ENCODE peak calls at places on chromosome 19, in five cellular contexts. M is gastrocnemius medialis, V is left ventricle myocardium inferior, Z is thoracic aorta, R is GM23248. N is an unnamed sample. For H3K36me3, the result is how much of the 10 kb centered on the place peaks cover.

GRCh38 chr19:44202974-44203373 is 9.4 kb upstream of the ZNF227 start:
- DNase-seq in M (no peak), V (no peak), R (no peak), Z (no peak), N (no peak)

GRCh38 chr19:15010497-15011255 is 31.0 kb upstream of the SLC1A6 start:
- DNase-seq in Z (no peak), V (no peak), R (no peak), M (no peak), N (no peak)

GRCh38 chr19:8252922-8253589 is 43.9 kb downstream of the CERS4 start:
- DNase-seq in Z (peak), V (peak), R (peak), M (peak), N (peak)

GRCh38 chr19:55113570-55114039 is 3.8 kb downstream of the PPP1R12C start:
- DNase-seq in R (peak), Z (peak), V (peak), M (peak), N (peak)

GRCh38 chr19:18298601-18299000 is 17.2 kb upstream of the JUND start:
- DNase-seq in V (no peak), M (no peak), Z (no peak), R (peak), N (no peak)

GRCh38 chr19:37128821-37129177 is 43.7 kb downstream of the ZNF585A start:
- DNase-seq in R (no peak), V (no peak), M (no peak), Z (no peak), N (no peak)

GRCh38 chr19:34306213-34306661 is 51.9 kb downstream of the GARRE1 start:
- DNase-seq in R (no peak), V (no peak), Z (no peak), M (peak), N (no peak)

GRCh38 chr19:54415208-54415900 is at the start of gene TTYH1:
- DNase-seq in R (no peak), Z (no peak), M (no peak), V (no peak), N (no peak)

GRCh38 chr19:872266-872951 is 12.9 kb downstream of the CFD start:
- DNase-seq in M (peak), Z (no peak), V (peak), R (peak), N (no peak)

GRCh38 chr19:55087542-55087935 is 11.9 kb downstream of the EPS8L1 start:
- DNase-seq in R (peak), Z (no peak), V (no peak), M (no peak), N (no peak)

GRCh38 chr19:49057636-49058234 is at the start of gene CGB7:
- DNase-seq in M (peak), V (peak), Z (peak), R (peak), N (peak)

GRCh38 chr19:39146091-39146490 is 20.5 kb downstream of the PAK4 start:
- DNase-seq in R (no peak), M (no peak), Z (no peak), V (no peak), N (no peak)

GRCh38 chr19:10419646-10420443 is 493 bp upstream of the PDE4A start:
- DNase-seq in V (no peak), M (no peak), Z (no peak), R (peak), N (no peak)

GRCh38 chr19:5012688-5013457 is 44.0 kb downstream of the KDM4B start:
- DNase-seq in Z (no peak), R (no peak), V (no peak), M (no peak), N (no peak)

GRCh38 chr19:12783849-12784393 is 7.4 kb upstream of the JUNB start:
- DNase-seq in M (peak), Z (no peak), V (peak), R (no peak), N (peak)

GRCh38 chr19:16825312-16826168 is 3.7 kb upstream of the SIN3B start:
- DNase-seq in M (peak), V (peak), R (peak), Z (no peak), N (peak)

GRCh38 chr19:7476241-7476640 is 12.6 kb downstream of the PEX11G start:
- DNase-seq in R (no peak), M (no peak), V (no peak), Z (no peak), N (no peak)

GRCh38 chr19:16627194-16627927 is 643 bp downstream of the MED26 start:
- DNase-seq in V (no peak), Z (no peak), M (no peak), R (peak), N (no peak)

GRCh38 chr19:35731779-35732405 is 10.4 kb downstream of the IGFLR1 start:
- DNase-seq in Z (no peak), V (no peak), R (no peak), M (no peak), N (no peak)

GRCh38 chr19:21197589-21198295 is 55.9 kb downstream of the ZNF431 start:
- DNase-seq in Z (no peak), R (no peak), M (no peak), V (no peak), N (no peak)

GRCh38 chr19:2475018-2475701 is 767 bp upstream of the GADD45B start:
- DNase-seq in R (peak), M (peak), V (peak), Z (peak), N (no peak)

GRCh38 chr19:38699027-38699346 is 45.3 kb downstream of the CAPN12 start:
- DNase-seq in V (no peak), M (no peak), Z (no peak), R (no peak), N (no peak)

GRCh38 chr19:2533686-2534085 is 57.8 kb downstream of the GADD45B start:
- DNase-seq in Z (no peak), M (no peak), R (no peak), V (no peak), N (no peak)

GRCh38 chr19:53388168-53388567 is 6.8 kb upstream of the ZNF765 start:
- DNase-seq in R (peak), Z (no peak), V (no peak), M (no peak), N (no peak)

GRCh38 chr19:44498988-44499387 is 1.3 kb downstream of the ZNF180 start:
- DNase-seq in M (no peak), R (no peak), V (no peak), Z (no peak), N (no peak)

GRCh38 chr19:48445256-48445605 is 552 bp upstream of the GRWD1 start:
- DNase-seq in M (no peak), Z (no peak), V (no peak), R (peak), N (peak)

GRCh38 chr19:5090780-5091575 is 122.1 kb downstream of the KDM4B start:
- DNase-seq in V (peak), M (no peak), Z (no peak), R (peak), N (peak)

GRCh38 chr19:9565900-9566705 is 18.2 kb downstream of the ZNF121 start:
- DNase-seq in R (peak), Z (no peak), M (no peak), V (no peak), N (no peak)

GRCh38 chr19:28465317-28466086 is 747.4 kb downstream of the UQCRFS1 start:
- DNase-seq in R (peak), Z (no peak), M (no peak), V (no peak), N (no peak)

GRCh38 chr19:11269408-11269807 is 7.1 kb upstream of the DOCK6 start:
- DNase-seq in R (peak), Z (no peak), M (no peak), V (no peak), N (no peak)

GRCh38 chr19:12208221-12208620 is 45.3 kb downstream of the ZNF136 start:
- DNase-seq in R (no peak), V (no peak), M (no peak), Z (no peak), N (no peak)

GRCh38 chr19:29884466-29884865 is 57.6 kb upstream of the URI1 start:
- DNase-seq in V (no peak), M (no peak), Z (no peak), R (no peak), N (no peak)

GRCh38 chr19:16405797-16406196 is 66.0 kb downstream of the EPS15L1 start:
- DNase-seq in R (no peak), M (no peak), Z (no peak), V (no peak), N (no peak)

GRCh38 chr19:19305066-19305465 is 15.2 kb downstream of the SUGP1 start:
- DNase-seq in Z (no peak), M (no peak), V (no peak), R (no peak), N (no peak)
- H3K27ac ChIP-seq in Z (no peak), M (no peak), V (peak), R (no peak), N (no peak)

GRCh38 chr19:42424345-42424707 is 2.9 kb downstream of the LIPE start:
- DNase-seq in M (no peak), R (no peak), Z (no peak), V (no peak), N (no peak)
- H3K4me3 ChIP-seq in M (no peak), R (peak), Z (peak), V (peak), N (peak)

DNA sequence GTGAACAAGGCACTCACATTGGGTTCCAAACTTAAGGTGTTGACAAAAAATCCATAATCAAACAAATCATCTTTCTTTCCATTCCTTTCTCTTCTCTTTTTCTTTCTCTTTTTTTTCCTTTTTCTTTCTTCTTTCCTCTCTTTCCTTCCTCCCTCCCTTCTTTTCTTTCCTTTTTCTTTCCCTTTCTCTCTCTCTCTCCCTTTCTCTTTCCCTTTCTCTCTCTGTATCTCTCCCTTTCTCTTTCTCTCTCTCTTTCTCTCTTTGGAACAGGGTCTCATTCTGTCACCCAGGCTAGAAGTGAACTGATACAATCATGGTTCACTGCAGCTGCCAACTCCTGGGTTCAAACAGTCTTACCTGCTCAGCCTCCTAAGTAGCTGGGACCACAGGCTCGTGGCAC is 12.5 kb downstream of the C19orf18 start:
- DNase-seq in V (no peak), Z (no peak), R (no peak), M (no peak), N (no peak)
- H3K36me3 ChIP-seq in V (half or more), Z (under half), R (under half), M (under half), N (under half)

GRCh38 chr19:31418692-31419430 is 69.6 kb upstream of the TSHZ3 start:
- DNase-seq in V (no peak), Z (no peak), M (no peak), R (no peak), N (no peak)
- H3K27ac ChIP-seq in V (no peak), Z (no peak), M (no peak), R (no peak), N (no peak)

DNA sequence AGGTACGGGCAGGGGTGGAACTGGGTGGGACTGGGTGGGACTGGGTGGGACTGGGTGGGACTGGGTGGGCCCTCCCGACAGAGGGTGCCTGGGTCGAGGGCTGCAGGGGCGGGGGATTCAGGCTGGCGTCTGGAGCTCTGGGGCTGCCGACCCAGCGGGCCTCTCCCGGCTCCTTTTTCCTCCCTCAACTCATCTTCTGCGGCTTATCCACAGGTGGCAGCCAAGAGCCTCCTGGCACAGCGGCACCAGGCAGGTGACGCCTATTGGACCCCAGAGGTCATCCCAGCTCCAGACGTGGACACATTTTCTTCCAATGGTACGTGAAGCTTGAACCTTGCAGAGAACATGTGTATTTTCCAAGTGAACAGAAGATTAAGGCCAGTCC is 533 bp downstream of the ZNF544 start:
- DNase-seq in Z (no peak), M (no peak), R (peak), V (no peak), N (no peak)
- H3K4me3 ChIP-seq in Z (peak), M (peak), R (peak), V (peak), N (peak)

GRCh38 chr19:41904118-41904870 is 21.3 kb downstream of the ARHGEF1 start:
- DNase-seq in Z (no peak), M (no peak), R (no peak), V (no peak), N (no peak)

GRCh38 chr19:41905273-41906002 is 22.5 kb downstream of the ARHGEF1 start:
- DNase-seq in M (no peak), R (no peak), Z (no peak), V (no peak), N (no peak)

GRCh38 chr19:41901707-41902360 is 18.9 kb downstream of the ARHGEF1 start:
- DNase-seq in Z (no peak), M (no peak), V (no peak), R (no peak), N (no peak)

GRCh38 chr19:41902594-41902993 is 19.6 kb downstream of the ARHGEF1 start:
- DNase-seq in R (no peak), V (no peak), Z (no peak), M (no peak), N (no peak)

DNA sequence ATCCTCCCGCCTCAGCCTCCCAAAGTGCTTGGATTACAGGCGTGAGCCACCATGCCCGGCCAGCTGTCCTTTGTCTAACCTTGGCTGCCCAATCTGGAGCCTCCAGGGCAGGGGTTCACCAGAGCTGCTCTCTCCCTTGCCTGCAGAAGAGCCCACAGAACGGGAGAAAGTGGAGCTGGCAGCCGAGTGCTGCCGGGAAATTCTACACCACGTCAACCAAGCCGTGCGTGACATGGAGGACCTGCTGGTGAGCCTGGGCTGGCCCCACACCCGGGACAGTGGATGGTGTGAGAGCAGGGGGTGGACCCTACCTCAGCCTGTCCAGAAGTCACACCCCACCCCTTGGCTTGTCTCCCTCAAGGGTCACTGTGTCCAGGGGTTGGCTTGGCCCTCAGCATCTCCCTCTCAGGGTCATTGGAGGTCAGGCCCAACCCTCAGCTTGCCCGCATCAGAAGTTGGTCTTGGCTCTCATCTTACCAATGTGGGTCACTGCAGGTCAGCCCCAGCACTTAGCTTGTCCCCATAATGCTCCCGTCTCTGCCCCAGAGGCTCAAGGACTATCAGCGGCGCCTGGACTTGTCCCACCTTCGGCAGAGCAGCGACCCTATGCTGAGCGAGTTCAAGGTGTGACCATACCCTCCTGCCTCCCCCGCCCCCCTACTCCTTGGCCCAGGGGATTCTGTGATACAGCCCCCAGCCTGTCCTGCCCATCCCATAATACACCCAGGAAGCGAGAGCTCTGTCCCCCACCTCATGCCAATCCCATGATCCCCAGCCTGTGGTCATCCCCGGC is 20.4 kb downstream of the ARHGEF1 start:
- DNase-seq in Z (no peak), M (no peak), R (no peak), V (no peak), N (no peak)
- H3K36me3 ChIP-seq in Z (half or more), M (half or more), R (under half), V (half or more), N (half or more)

GRCh38 chr19:47197141-47197540 is 33.9 kb downstream of the BBC3 start:
- DNase-seq in R (no peak), Z (no peak), V (no peak), M (no peak), N (no peak)
- H3K27ac ChIP-seq in R (no peak), Z (no peak), V (no peak), M (no peak), N (no peak)

GRCh38 chr19:31255174-31255862 is 93.9 kb downstream of the TSHZ3 start:
- DNase-seq in V (no peak), R (no peak), M (no peak), Z (no peak), N (peak)
- H3K4me3 ChIP-seq in V (no peak), R (no peak), M (no peak), Z (no peak), N (no peak)